ENCODE peak calls at places on chromosomes 7 and 10, in four cellular contexts. P is ovary, G is suprapubic skin, R is A673. T is an unnamed sample.

GRCh38 chr10:23199768-23200511 is 7.8 kb downstream of the PTF1A start:
- DNase-seq in P (no peak), G (no peak), R (no peak), T (no peak)

GRCh38 chr10:22505923-22506685 is 160.8 kb downstream of the SPAG6 start:
- DNase-seq in P (no peak), G (no peak), R (peak), T (no peak)

GRCh38 chr7:84196007-84196551 is 1.5 kb upstream of the SEMA3A start:
- DNase-seq in P (no peak), G (no peak), R (no peak), T (peak)

GRCh38 chr7:116259821-116260440 is 49.6 kb downstream of the TES start:
- DNase-seq in P (no peak), G (no peak), R (peak), T (no peak)

GRCh38 chr7:117090820-117091219 is 137.5 kb downstream of the ST7 start:
- DNase-seq in P (no peak), G (no peak), R (no peak), T (no peak)

GRCh38 chr10:119270893-119271361 is 63.6 kb downstream of the GRK5 start:
- DNase-seq in P (peak), G (no peak), R (no peak), T (no peak)

GRCh38 chr7:24781106-24781505 is 23.8 kb upstream of the GSDME start:
- DNase-seq in P (no peak), G (no peak), R (no peak), T (no peak)

GRCh38 chr7:75943864-75944263 is 28.9 kb downstream of the POR start:
- DNase-seq in P (no peak), G (no peak), R (no peak), T (no peak)

GRCh38 chr7:124246262-124246863 is 213.5 kb upstream of the TMEM229A start:
- DNase-seq in P (no peak), G (no peak), R (no peak), T (no peak)

GRCh38 chr10:7121154-7121797 is 289.6 kb downstream of the SFMBT2 start:
- DNase-seq in P (no peak), G (no peak), R (peak), T (peak)

GRCh38 chr7:100678291-100678984 is 4.9 kb downstream of the GNB2 start:
- DNase-seq in P (peak), G (no peak), R (no peak), T (no peak)

GRCh38 chr10:11300563-11300962 is 282.9 kb downstream of the CELF2 start:
- DNase-seq in P (no peak), G (no peak), R (no peak), T (no peak)

GRCh38 chr7:135928136-135928535 is 49.0 kb downstream of the MTPN start:
- DNase-seq in P (no peak), G (no peak), R (no peak), T (no peak)

GRCh38 chr10:95976295-95977229 is 66.8 kb upstream of the CCNJ start:
- DNase-seq in P (no peak), G (no peak), R (no peak), T (no peak)

GRCh38 chr10:35640474-35640873 is 1.6 kb downstream of the FZD8 start:
- DNase-seq in P (peak), G (peak), R (peak), T (peak)

GRCh38 chr10:89515031-89515841 is 20.2 kb downstream of the SLC16A12 start:
- DNase-seq in P (no peak), G (no peak), R (no peak), T (peak)

GRCh38 chr10:16597656-16598055 is 76.0 kb upstream of the C1QL3 start:
- DNase-seq in P (no peak), G (no peak), R (peak), T (no peak)

GRCh38 chr10:19904202-19904661 is 88.0 kb downstream of the PLXDC2 start:
- DNase-seq in P (no peak), G (no peak), R (no peak), T (no peak)

GRCh38 chr7:24786306-24786705 is 29.0 kb upstream of the GSDME start:
- DNase-seq in P (no peak), G (no peak), R (no peak), T (no peak)

GRCh38 chr7:157497744-157498541 is 161.1 kb downstream of the DNAJB6 start:
- DNase-seq in P (no peak), G (no peak), R (no peak), T (no peak)

DNA sequence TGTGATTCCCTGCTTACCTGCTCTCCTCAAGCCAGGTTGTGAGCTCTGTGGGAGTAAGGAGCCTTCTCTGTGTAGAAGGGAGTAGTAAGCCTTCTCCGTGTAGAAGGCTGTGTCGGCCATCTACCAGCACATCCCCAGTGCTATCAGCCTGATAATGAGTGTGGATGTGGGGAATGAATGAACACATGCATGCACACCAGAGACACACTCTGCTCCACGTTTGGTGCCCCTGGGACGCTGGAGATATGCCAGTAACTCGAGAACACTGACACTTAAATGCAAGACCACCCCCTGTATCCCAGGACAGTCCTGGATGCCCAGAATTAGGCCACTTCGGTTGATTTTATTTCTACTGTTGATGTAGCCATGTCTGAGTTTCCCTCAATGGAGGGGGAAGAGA is 21.1 kb upstream of the GPR26 start:
- DNase-seq in P (no peak), G (no peak), R (no peak), T (no peak)
- H3K27ac ChIP-seq in P (no peak), G (no peak), R (no peak), T (no peak)

DNA sequence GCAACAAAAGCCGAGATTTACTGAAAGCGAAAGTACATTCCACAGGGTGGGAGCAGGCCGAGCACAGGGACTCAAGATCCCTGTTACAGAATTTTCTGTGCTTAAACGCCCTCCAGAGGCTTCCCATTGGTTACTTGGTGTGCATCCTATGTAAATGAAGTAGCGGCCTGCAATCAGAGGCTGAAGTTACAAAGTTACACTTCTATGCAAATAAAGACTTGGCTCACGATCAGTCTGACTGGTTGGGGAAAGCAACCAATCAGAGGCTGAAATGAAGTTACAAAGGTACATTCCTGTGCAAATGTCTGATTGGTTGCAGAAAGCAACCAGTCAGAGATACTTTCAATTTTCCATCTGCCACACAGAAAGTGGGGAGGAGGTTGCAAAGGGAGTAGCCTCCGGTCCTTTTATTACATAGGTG is 4.1 kb downstream of the ACBD7 start:
- DNase-seq in P (peak), G (no peak), R (peak), T (peak)
- H3K27ac ChIP-seq in P (peak), G (no peak), R (no peak), T (peak)

GRCh38 chr7:150411606-150412005 is 32.5 kb downstream of the ZNF775 start:
- DNase-seq in P (no peak), G (no peak), R (no peak), T (no peak)
- H3K27ac ChIP-seq in P (no peak), G (no peak), R (no peak), T (no peak)

DNA sequence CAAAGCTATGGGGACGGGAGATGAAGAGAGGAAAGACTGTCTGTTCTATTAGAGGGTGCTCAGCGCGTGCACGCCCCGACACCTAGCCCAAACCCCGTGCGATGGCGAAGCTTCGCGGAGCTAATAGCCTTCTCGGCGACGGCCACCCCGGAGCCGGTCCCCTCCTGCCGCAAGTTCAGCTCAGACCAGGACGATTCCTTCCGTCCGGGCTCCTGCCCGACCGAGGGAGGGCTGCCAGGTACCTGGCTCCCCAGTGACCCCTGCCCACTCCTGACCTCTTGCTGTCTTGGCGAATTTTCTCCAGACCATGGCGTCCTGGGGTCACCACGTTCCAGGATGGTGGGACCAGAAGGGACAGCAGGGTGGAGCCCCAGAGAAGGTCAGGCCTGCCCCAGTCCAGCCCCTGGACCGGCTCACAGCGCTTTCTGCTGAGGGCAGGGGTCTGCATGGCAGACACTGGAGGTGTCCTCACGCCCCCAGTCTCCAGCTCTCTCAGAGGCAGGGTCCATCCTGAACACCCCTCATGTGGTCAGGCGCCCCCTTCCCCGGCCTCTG is 36.7 kb downstream of the UNCX start:
- DNase-seq in P (no peak), G (no peak), R (no peak), T (no peak)
- H3K27ac ChIP-seq in P (no peak), G (no peak), R (no peak), T (no peak)

GRCh38 chr7:108062250-108063014 is 59.5 kb upstream of the LAMB1 start:
- DNase-seq in P (no peak), G (no peak), R (no peak), T (no peak)
- H3K27ac ChIP-seq in P (no peak), G (no peak), R (no peak), T (no peak)

GRCh38 chr10:132787253-132788179 is 1.6 kb upstream of the NKX6-2 start:
- DNase-seq in P (no peak), G (no peak), R (peak), T (no peak)
- H3K27ac ChIP-seq in P (no peak), G (no peak), R (no peak), T (no peak)

GRCh38 chr7:144384071-144384470 is 19.4 kb downstream of the NOBOX start:
- DNase-seq in P (no peak), G (no peak), R (no peak), T (no peak)

GRCh38 chr7:144384555-144385245 is 18.8 kb downstream of the NOBOX start:
- DNase-seq in P (no peak), G (peak), R (no peak), T (no peak)

GRCh38 chr7:144378651-144379050 is 23.4 kb downstream of the ARHGEF5 start:
- DNase-seq in P (no peak), G (peak), R (no peak), T (no peak)

DNA sequence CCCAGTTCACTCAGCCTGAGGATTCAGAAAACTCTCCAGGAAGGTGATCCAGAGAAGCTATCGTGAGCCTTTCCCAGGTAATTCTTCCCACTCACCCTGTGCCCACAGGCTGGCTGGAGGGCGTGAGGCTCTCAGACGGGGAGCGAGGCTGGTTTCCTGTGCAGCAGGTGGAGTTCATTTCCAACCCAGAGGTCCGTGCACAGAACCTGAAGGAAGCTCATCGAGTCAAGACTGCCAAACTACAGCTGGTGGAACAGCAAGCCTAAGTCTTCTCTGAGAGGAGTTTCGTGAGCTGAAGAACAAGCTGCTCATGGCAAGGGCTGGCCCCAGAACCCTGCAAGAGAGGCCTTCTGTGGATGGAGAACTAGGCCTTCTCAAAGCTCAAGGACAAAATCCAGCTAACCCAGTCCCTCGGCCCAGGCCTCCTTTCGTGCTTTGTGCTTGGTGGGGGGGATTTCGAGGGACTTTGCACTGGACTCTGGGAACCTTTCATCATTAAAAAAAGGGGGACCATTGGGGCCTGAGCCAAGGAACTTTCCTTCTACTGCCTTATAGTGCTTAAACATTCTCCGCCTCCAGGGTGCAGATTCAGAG is 23.6 kb downstream of the NOBOX start:
- DNase-seq in P (no peak), G (peak), R (no peak), T (no peak)
- H3K27ac ChIP-seq in P (no peak), G (no peak), R (no peak), T (no peak)

GRCh38 chr7:696426-697258 is 29.9 kb upstream of the DNAAF5 start:
- DNase-seq in P (no peak), G (peak), R (no peak), T (no peak)
- H3K27ac ChIP-seq in P (no peak), G (no peak), R (no peak), T (no peak)